ENCODE peak calls at places on chromosomes 13 and 19, in five cellular contexts. T is right cardiac atrium, X is lower lobe of right lung, H is AG04450, J is astrocyte. V is an unnamed sample.

GRCh38 chr19:13817018-13817614 is 21.9 kb downstream of the ZSWIM4 start:
- DNase-seq in T (no peak), X (peak; percentile 77), H (no peak), J (no peak), V (no peak)

GRCh38 chr19:12668937-12669271 is 2.3 kb downstream of the WDR83 start:
- DNase-seq in T (peak; percentile 84), X (peak; percentile 76), H (peak; percentile 20), J (peak; percentile 54), V (peak; percentile 52)

GRCh38 chr19:31334849-31335624 is 14.2 kb downstream of the TSHZ3 start:
- DNase-seq in T (no peak), X (no peak), H (no peak), J (no peak), V (no peak)

GRCh38 chr19:49400034-49400433 is 12.0 kb downstream of the KASH5 start:
- DNase-seq in T (no peak), X (no peak), H (no peak), J (no peak), V (no peak)

GRCh38 chr13:72198042-72198441 is 331.0 kb upstream of the DACH1 start:
- DNase-seq in T (no peak), X (no peak), H (no peak), J (no peak), V (no peak)

GRCh38 chr19:45972081-45972943 is 1.4 kb downstream of the NOVA2 start:
- DNase-seq in T (peak; percentile 54), X (no peak), H (no peak), J (no peak), V (no peak)

GRCh38 chr13:100365678-100366077 is 222.9 kb downstream of the GGACT start:
- DNase-seq in T (no peak), X (no peak), H (no peak), J (no peak), V (no peak)

GRCh38 chr19:49840321-49840720 is 10.6 kb upstream of the PTOV1 start:
- DNase-seq in T (no peak), X (no peak), H (no peak), J (no peak), V (no peak)

GRCh38 chr13:96898855-96899254 is 95.4 kb downstream of the OXGR1 start:
- DNase-seq in T (no peak), X (no peak), H (no peak), J (no peak), V (no peak)

GRCh38 chr13:72168126-72168525 is 301.1 kb upstream of the DACH1 start:
- DNase-seq in T (no peak), X (no peak), H (no peak), J (no peak), V (no peak)

GRCh38 chr19:47447470-47448359 is 24.0 kb downstream of the SLC8A2 start:
- DNase-seq in T (peak; percentile 65), X (peak; percentile 70), H (no peak), J (no peak), V (no peak)

GRCh38 chr13:32863596-32863995 is 152.6 kb upstream of the KL start:
- DNase-seq in T (no peak), X (no peak), H (no peak), J (no peak), V (no peak)

GRCh38 chr13:102484329-102484728 is 82.5 kb upstream of the FGF14 start:
- DNase-seq in T (no peak), X (no peak), H (no peak), J (peak; percentile 2), V (no peak)

GRCh38 chr19:54478677-54479266 is 5.7 kb upstream of the CDC42EP5 start:
- DNase-seq in T (no peak), X (no peak), H (no peak), J (peak; percentile 17), V (no peak)

GRCh38 chr19:41325947-41326706 is 16.2 kb downstream of the CCDC97 start:
- DNase-seq in T (peak; percentile 82), X (no peak), H (no peak), J (peak; percentile 80), V (no peak)

GRCh38 chr19:18417250-18418033 is 1.8 kb upstream of the SSBP4 start:
- DNase-seq in T (peak; percentile 95), X (peak; percentile 87), H (no peak), J (peak; percentile 60), V (peak; percentile 54)

GRCh38 chr19:2239771-2240770 is 3.4 kb downstream of the SF3A2 start:
- DNase-seq in T (peak; percentile 29), X (no peak), H (no peak), J (peak; percentile 47), V (peak; percentile 73)

GRCh38 chr19:15563325-15563794 is 51.7 kb upstream of the CYP4F8 start:
- DNase-seq in T (peak; percentile 73), X (no peak), H (no peak), J (no peak), V (no peak)

GRCh38 chr19:16042533-16043085 is 33.7 kb upstream of the TPM4 start:
- DNase-seq in T (no peak), X (no peak), H (no peak), J (no peak), V (no peak)

GRCh38 chr13:75783906-75784485 is 147.9 kb downstream of the LMO7 start:
- DNase-seq in T (no peak), X (no peak), H (no peak), J (no peak), V (no peak)

GRCh38 chr13:45215392-45216077 is 14.7 kb upstream of the KCTD4 start:
- DNase-seq in T (no peak), X (no peak), H (no peak), J (no peak), V (no peak)

GRCh38 chr19:40055832-40056504 is at the start of gene ZNF780B:
- DNase-seq in T (peak; percentile 78), X (peak; percentile 77), H (peak; percentile 6), J (peak; percentile 45), V (peak; percentile 23)

GRCh38 chr19:29547361-29547960 is 21.7 kb downstream of the VSTM2B start:
- DNase-seq in T (no peak), X (no peak), H (no peak), J (no peak), V (no peak)

GRCh38 chr13:94825507-94825906 is 113.2 kb upstream of the SOX21 start:
- DNase-seq in T (peak; percentile 63), X (no peak), H (no peak), J (peak; percentile 14), V (peak; percentile 47)

GRCh38 chr13:45511310-45512147 is 46.8 kb downstream of the COG3 start:
- DNase-seq in T (no peak), X (no peak), H (peak; percentile 50), J (peak; percentile 34), V (no peak)

GRCh38 chr19:49924004-49924880 is 4.8 kb upstream of the ATF5 start:
- DNase-seq in T (no peak), X (no peak), H (no peak), J (no peak), V (peak; percentile 16)

GRCh38 chr19:13951799-13952153 is 533 bp upstream of the DCAF15 start:
- DNase-seq in T (no peak), X (no peak), H (no peak), J (no peak), V (no peak)

GRCh38 chr13:100675660-100676129 is 1.1 kb upstream of the TMTC4 start:
- DNase-seq in T (no peak), X (no peak), H (no peak), J (no peak), V (no peak)

GRCh38 chr13:38697628-38698333 is 10.9 kb downstream of the FREM2 start:
- DNase-seq in T (no peak), X (no peak), H (no peak), J (no peak), V (peak; percentile 33)

GRCh38 chr13:41199061-41199460 is 4.7 kb upstream of the KBTBD7 start:
- DNase-seq in T (no peak), X (no peak), H (no peak), J (no peak), V (no peak)

GRCh38 chr19:3985643-3986259 is 488 bp upstream of the EEF2 start:
- DNase-seq in T (no peak), X (no peak), H (no peak), J (no peak), V (peak; percentile 13)

GRCh38 chr19:27925202-27925601 is 1287.7 kb downstream of the UQCRFS1 start:
- DNase-seq in T (no peak), X (no peak), H (no peak), J (no peak), V (no peak)
- H3K9me3 ChIP-seq in T (no peaks in the 10 kb centered on the region), X (no peaks in the 10 kb centered on the region), H (peaks cover 6% of the 10 kb centered on the region), J (peaks cover 2% of the 10 kb centered on the region), V (no peaks in the 10 kb centered on the region)

DNA sequence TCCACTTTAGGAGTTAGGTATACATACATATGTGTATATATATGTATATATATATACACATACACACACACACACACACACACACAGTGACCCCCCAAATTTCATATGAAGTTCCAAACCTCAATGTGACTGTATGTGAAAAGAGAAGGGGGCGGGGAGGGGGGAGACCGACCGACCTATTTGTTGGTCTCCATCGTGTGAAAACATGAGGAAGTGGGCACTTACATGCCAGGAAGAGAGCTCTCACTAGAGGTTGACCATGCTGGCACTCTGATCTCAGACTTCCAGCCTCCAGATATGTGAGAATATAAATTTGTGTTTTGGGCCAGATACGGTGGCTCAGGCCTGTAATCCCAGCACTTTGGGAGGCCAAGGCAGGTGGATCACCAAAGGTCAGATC is 24.6 kb downstream of the ZNF562 start:
- DNase-seq in T (no peak), X (no peak), H (no peak), J (no peak), V (no peak)
- H3K9me3 ChIP-seq in T (peaks cover 4% of the 10 kb centered on the region), X (peaks cover 45% of the 10 kb centered on the region), H (peaks cover 31% of the 10 kb centered on the region), J (peaks cover 42% of the 10 kb centered on the region), V (peaks cover 2% of the 10 kb centered on the region)

GRCh38 chr13:60013166-60013565 is 150.6 kb downstream of the DIAPH3 start:
- DNase-seq in T (no peak), X (no peak), H (no peak), J (no peak), V (no peak)

GRCh38 chr13:60012503-60012902 is 151.2 kb downstream of the DIAPH3 start:
- DNase-seq in T (no peak), X (no peak), H (no peak), J (no peak), V (no peak)

GRCh38 chr13:60009300-60010248 is 154.2 kb downstream of the DIAPH3 start:
- DNase-seq in T (no peak), X (no peak), H (no peak), J (no peak), V (no peak)
- H3K9me3 ChIP-seq in T (no peaks in the 10 kb centered on the region), X (no peaks in the 10 kb centered on the region), H (no peaks in the 10 kb centered on the region), J (no peaks in the 10 kb centered on the region), V (no peaks in the 10 kb centered on the region)

GRCh38 chr19:6952956-6953355 is 65.6 kb downstream of the ADGRE1 start:
- DNase-seq in T (no peak), X (no peak), H (no peak), J (no peak), V (no peak)

GRCh38 chr19:6958786-6959185 is 62.4 kb downstream of the MBD3L2B start:
- DNase-seq in T (no peak), X (peak; percentile 55), H (no peak), J (no peak), V (no peak)

GRCh38 chr19:6955082-6955481 is 66.1 kb downstream of the MBD3L2B start:
- DNase-seq in T (no peak), X (no peak), H (no peak), J (no peak), V (no peak)

GRCh38 chr19:6956573-6956972 is 64.7 kb downstream of the MBD3L2B start:
- DNase-seq in T (no peak), X (no peak), H (no peak), J (no peak), V (no peak)
- H3K9me3 ChIP-seq in T (no peaks in the 10 kb centered on the region), X (no peaks in the 10 kb centered on the region), H (peaks cover 15% of the 10 kb centered on the region), J (peaks cover 6% of the 10 kb centered on the region), V (no peaks in the 10 kb centered on the region)

V was measured in gastrocnemius medialis.